ENCODE peak calls at places on chromosomes 16 and 17, in ten cellular contexts. Y is HCT116; U is psoas muscle; Q is OCI-LY7; J is esophagus squamous epithelium; C is heart right ventricle; M is cardiac muscle cell; K is DND-41; B is fibroblast of lung; F is CD8-positive, alpha-beta T cell. P is an unnamed sample.

GRCh38 chr16:66041907-66042306 is 324.6 kb upstream of the CDH5 start:
- DNase-seq in Y (no peak), U (no peak), Q (no peak), J (no peak), C (no peak), M (no peak), K (no peak), B (no peak), F (no peak), P (peak; percentile 91)

GRCh38 chr16:57530104-57530522 is 6.3 kb downstream of the CCDC102A start:
- DNase-seq in Y (no peak), U (no peak), Q (peak; percentile 53), J (no peak), C (no peak), M (no peak), K (peak; percentile 56), B (peak; percentile 58), F (peak; percentile 83), P (peak; percentile 52)

GRCh38 chr17:17051791-17052461 is 9.7 kb downstream of the MPRIP start:
- DNase-seq in Y (no peak), U (peak; percentile 53), Q (no peak), J (no peak), C (no peak), M (no peak), K (no peak), B (no peak), F (peak; percentile 45), P (no peak)

GRCh38 chr17:51000835-51001638 is 119.6 kb downstream of the SPAG9 start:
- DNase-seq in Y (peak; percentile 61), U (no peak), Q (peak; percentile 80), J (no peak), C (peak; percentile 47), M (peak; percentile 73), K (peak; percentile 21), B (peak; percentile 87), F (no peak), P (peak; percentile 64)

GRCh38 chr17:18315498-18316360 is 636 bp downstream of the SMCR8 start:
- DNase-seq in Y (no peak), U (no peak), Q (peak; percentile 25), J (no peak), C (no peak), M (no peak), K (peak; percentile 35), B (no peak), F (no peak), P (no peak)

GRCh38 chr16:57579361-57579665 is 36.9 kb downstream of the ADGRG5 start:
- DNase-seq in Y (no peak), U (no peak), Q (no peak), J (no peak), C (no peak), M (no peak), K (peak; percentile 12), B (no peak), F (peak; percentile 35), P (no peak)

GRCh38 chr16:66014221-66014620 is 352.3 kb upstream of the CDH5 start:
- DNase-seq in Y (no peak), U (no peak), Q (no peak), J (no peak), C (no peak), M (no peak), K (no peak), B (no peak), F (no peak), P (peak; percentile 53)

GRCh38 chr17:76159157-76159556 is 18.1 kb upstream of the FOXJ1 start:
- DNase-seq in Y (no peak), U (no peak), Q (no peak), J (no peak), C (no peak), M (no peak), K (no peak), B (no peak), F (peak; percentile 31), P (no peak)

GRCh38 chr17:29929006-29929543 is 953 bp downstream of the SSH2 start:
- DNase-seq in Y (no peak), U (no peak), Q (peak; percentile 63), J (no peak), C (no peak), M (peak; percentile 64), K (peak; percentile 62), B (peak; percentile 21), F (no peak), P (peak; percentile 55)

GRCh38 chr16:78930561-78930960 is 670.0 kb downstream of the MAF start:
- DNase-seq in Y (no peak), U (no peak), Q (no peak), J (no peak), C (no peak), M (no peak), K (no peak), B (no peak), F (no peak), P (no peak)

GRCh38 chr17:8698142-8699050 is 46.2 kb downstream of the CCDC42 start:
- DNase-seq in Y (no peak), U (peak; percentile 58), Q (no peak), J (no peak), C (peak; percentile 62), M (no peak), K (no peak), B (peak; percentile 68), F (no peak), P (no peak)

GRCh38 chr17:10151667-10152496 is 46.5 kb downstream of the GAS7 start:
- DNase-seq in Y (no peak), U (no peak), Q (no peak), J (no peak), C (peak; percentile 35), M (no peak), K (no peak), B (no peak), F (no peak), P (no peak)

GRCh38 chr16:70685938-70686375 is at the start of gene MTSS2:
- DNase-seq in Y (peak; percentile 35), U (peak; percentile 89), Q (no peak), J (no peak), C (peak; percentile 86), M (peak; percentile 97), K (peak; percentile 72), B (peak; percentile 91), F (peak; percentile 62), P (peak; percentile 45)

GRCh38 chr17:79075433-79075805 is 795 bp downstream of the ENGASE start:
- DNase-seq in Y (no peak), U (no peak), Q (no peak), J (no peak), C (no peak), M (no peak), K (peak; percentile 21), B (no peak), F (no peak), P (no peak)

GRCh38 chr17:77233635-77234334 is 93.0 kb downstream of the SEC14L1 start:
- DNase-seq in Y (no peak), U (no peak), Q (peak; percentile 62), J (no peak), C (no peak), M (no peak), K (no peak), B (peak; percentile 95), F (no peak), P (peak; percentile 81)
- H3K4me3 ChIP-seq in Y (no peak overlapping the region), U (no peak overlapping the region), Q (no peak overlapping the region), J (no peak overlapping the region), C (no peak overlapping the region), M (no peak overlapping the region), K (no peak overlapping the region), B (no peak overlapping the region), F (no peak overlapping the region), P (no peak overlapping the region)

GRCh38 chr16:89660146-89660545 is 2.5 kb downstream of the SPATA33 start:
- DNase-seq in Y (no peak), U (no peak), Q (no peak), J (no peak), C (no peak), M (no peak), K (no peak), B (no peak), F (no peak), P (no peak)

GRCh38 chr16:89658221-89658879 is 714 bp downstream of the SPATA33 start:
- DNase-seq in Y (no peak), U (no peak), Q (peak; percentile 34), J (no peak), C (no peak), M (peak; percentile 48), K (no peak), B (no peak), F (no peak), P (no peak)

GRCh38 chr16:89655062-89655643 is 2.4 kb downstream of the CHMP1A start:
- DNase-seq in Y (no peak), U (no peak), Q (no peak), J (no peak), C (no peak), M (no peak), K (no peak), B (no peak), F (no peak), P (no peak)

GRCh38 chr16:89656435-89657121 is 930 bp downstream of the CHMP1A start:
- DNase-seq in Y (no peak), U (no peak), Q (no peak), J (no peak), C (no peak), M (no peak), K (no peak), B (no peak), F (no peak), P (no peak)

GRCh38 chr16:89657442-89658220 is at the start of the genes CHMP1A and SPATA33:
- DNase-seq in Y (peak; percentile 80), U (peak; percentile 93), Q (peak; percentile 94), J (peak; percentile 48), C (peak; percentile 90), M (peak; percentile 93), K (peak; percentile 92), B (peak; percentile 84), F (peak; percentile 97), P (peak; percentile 59)
- H3K36me3 ChIP-seq in Y (peaks cover 40% of the 10 kb centered on the region), U (peaks cover 1% of the 10 kb centered on the region), Q (peaks cover 36% of the 10 kb centered on the region), J (peaks cover 45% of the 10 kb centered on the region), C (no peaks in the 10 kb centered on the region), M (peaks cover 3% of the 10 kb centered on the region), K (peaks cover 44% of the 10 kb centered on the region), B (peaks cover 2% of the 10 kb centered on the region), F (peaks cover 12% of the 10 kb centered on the region), P (peaks cover 8% of the 10 kb centered on the region)

DNA sequence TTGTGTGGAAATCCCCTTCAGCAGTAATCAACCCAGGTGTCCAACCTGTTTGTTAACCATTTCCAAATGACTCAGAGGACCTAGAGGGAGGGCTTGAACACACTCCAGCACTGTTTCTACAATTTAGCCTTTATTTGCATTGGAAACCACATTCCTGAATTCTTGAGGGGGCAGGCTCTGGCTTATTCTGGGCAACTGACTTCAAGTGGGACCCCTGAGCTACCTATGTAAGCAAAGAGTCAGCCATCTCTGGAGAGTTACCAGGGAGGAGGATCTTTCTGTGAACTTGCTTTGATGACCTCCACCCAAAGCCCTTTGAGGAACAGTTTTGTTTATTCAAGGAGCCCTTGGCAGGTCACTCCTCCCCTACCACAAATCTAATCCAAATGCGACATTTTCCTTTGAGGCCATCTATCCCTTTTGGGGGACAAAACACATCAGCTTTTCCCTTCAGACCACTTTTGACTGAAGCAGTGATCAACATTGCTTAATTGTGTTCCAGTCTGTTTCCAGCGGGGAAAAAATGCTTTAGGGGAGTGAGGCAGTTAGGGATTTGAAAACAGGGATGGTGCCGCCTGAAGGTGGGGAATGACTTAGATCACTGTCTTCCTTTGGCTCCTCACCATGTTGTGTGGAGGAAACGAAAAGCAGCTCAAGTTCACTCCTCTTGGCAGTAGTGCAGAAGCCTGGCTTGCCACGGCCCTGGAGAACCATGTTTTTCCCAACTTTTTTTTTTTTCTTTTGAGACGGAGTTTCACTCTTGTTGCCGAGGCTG is 46.2 kb downstream of the TUBD1 start:
- DNase-seq in Y (peak; percentile 94), U (peak; percentile 41), Q (peak; percentile 53), J (no peak), C (no peak), M (no peak), K (no peak), B (peak; percentile 86), F (no peak), P (peak; percentile 98)
- TF ChIP-seq CTCF in Y (no peak), U (no peak), Q (no peak), J (no peak), C (no peak), M (no peak), K (no peak), B (peak; percentile 1), F (no peak), P (no peak)

GRCh38 chr17:73749337-73749807 is 105.1 kb upstream of the SDK2 start:
- DNase-seq in Y (no peak), U (no peak), Q (no peak), J (no peak), C (no peak), M (no peak), K (no peak), B (no peak), F (no peak), P (peak; percentile 45)
- H3K4me3 ChIP-seq in Y (no peak overlapping the region), U (no peak overlapping the region), Q (no peak overlapping the region), J (no peak overlapping the region), C (no peak overlapping the region), M (no peak overlapping the region), K (no peak overlapping the region), B (no peak overlapping the region), F (no peak overlapping the region), P (no peak overlapping the region)

P was measured in bronchial epithelial cell.